ENCODE peak calls at places on chromosomes 16 and 17, in four cellular contexts. R is RCC 7860, Z is HCT116, X is lower lobe of right lung. W is an unnamed sample.

GRCh38 chr17:80005360-80006338 is 30.0 kb downstream of the TBC1D16 start:
- DNase-seq in R (peak), X (no peak), Z (peak), W (peak)

GRCh38 chr16:52549011-52549692 is 2.2 kb upstream of the TOX3 start:
- DNase-seq in R (no peak), X (no peak), Z (no peak), W (no peak)

GRCh38 chr17:56172517-56172982 is 19.3 kb downstream of the ANKFN1 start:
- DNase-seq in X (peak), R (no peak), Z (no peak), W (no peak)

GRCh38 chr17:49755681-49756283 is 8.1 kb downstream of the FAM117A start:
- DNase-seq in R (no peak), Z (no peak), X (no peak), W (no peak)

GRCh38 chr16:2852731-2853507 is 5.1 kb downstream of the PRSS22 start:
- DNase-seq in R (no peak), X (no peak), Z (no peak), W (no peak)

GRCh38 chr17:82227629-82228277 is 1.1 kb upstream of the SLC16A3 start:
- DNase-seq in X (no peak), R (no peak), Z (no peak), W (no peak)

GRCh38 chr16:77585852-77586251 is 136.5 kb upstream of the NUDT7 start:
- DNase-seq in R (peak), Z (peak), X (no peak), W (peak)

GRCh38 chr16:77273-77806 is 685 bp upstream of the MPG start:
- DNase-seq in Z (no peak), R (no peak), X (peak), W (peak)

GRCh38 chr16:53768167-53768566 is 64.2 kb downstream of the FTO start:
- DNase-seq in R (no peak), Z (no peak), X (no peak), W (no peak)

GRCh38 chr17:43016216-43016615 is 6.0 kb downstream of the VAT1 start:
- DNase-seq in R (no peak), X (no peak), Z (no peak), W (no peak)

GRCh38 chr16:1554826-1555445 is 21.5 kb downstream of the TMEM204 start:
- DNase-seq in X (no peak), Z (no peak), R (no peak), W (no peak)

GRCh38 chr16:84228321-84228838 is 11.4 kb downstream of the KCNG4 start:
- DNase-seq in X (peak), Z (peak), R (peak), W (no peak)